ENCODE peak calls at places on chromosomes 6 and 20, in five cellular contexts. K, I, M, U and O are unnamed samples.

GRCh38 chr6:106103728-106104109 is 17.6 kb downstream of the PRDM1 start:
- DNase-seq in I (no peak), K (no peak), U (no peak), M (peak), O (no peak)

GRCh38 chr6:34243901-34244884 is 4.6 kb downstream of the SMIM29 start:
- DNase-seq in K (no peak), I (no peak), M (no peak), U (no peak), O (no peak)

GRCh38 chr6:151284012-151284411 is 44.2 kb downstream of the AKAP12 start:
- DNase-seq in M (no peak), I (no peak), U (no peak), K (no peak), O (peak)

GRCh38 chr6:162245831-162246230 is 481.7 kb downstream of the PRKN start:
- DNase-seq in K (no peak), M (no peak), I (no peak), U (no peak), O (no peak)

GRCh38 chr20:23009636-23010035 is 25.5 kb upstream of the SSTR4 start:
- DNase-seq in M (no peak), U (no peak), K (no peak), I (no peak), O (no peak)

GRCh38 chr6:50381106-50381415 is 331.3 kb upstream of the DEFB112 start:
- DNase-seq in I (no peak), K (peak), U (no peak), M (no peak), O (peak)

GRCh38 chr6:79895382-79896100 is 51.8 kb downstream of the ELOVL4 start:
- DNase-seq in M (no peak), K (no peak), U (no peak), I (no peak), O (no peak)

GRCh38 chr6:119742188-119742803 is 392.7 kb upstream of the MAN1A1 start:
- DNase-seq in I (peak), U (peak), K (peak), M (peak), O (peak)

GRCh38 chr6:165987483-165988305 is 180.0 kb downstream of the TBXT start:
- DNase-seq in K (peak), U (no peak), I (no peak), M (no peak), O (peak)

GRCh38 chr20:25563876-25564275 is 21.5 kb downstream of the NINL start:
- DNase-seq in U (no peak), I (no peak), K (no peak), M (no peak), O (no peak)

GRCh38 chr20:25058797-25059486 is 1.0 kb upstream of the ACSS1 start:
- DNase-seq in M (peak), I (peak), U (no peak), K (no peak), O (peak)

GRCh38 chr6:100176321-100176950 is 182.4 kb upstream of the MCHR2 start:
- DNase-seq in I (no peak), K (no peak), U (no peak), M (no peak), O (peak)

GRCh38 chr6:10411131-10411914 is 3.6 kb downstream of the TFAP2A start:
- DNase-seq in K (no peak), I (no peak), U (no peak), M (no peak), O (no peak)

GRCh38 chr6:11785953-11786579 is 7.5 kb upstream of the ADTRP start:
- DNase-seq in I (no peak), K (no peak), M (peak), U (peak), O (no peak)

GRCh38 chr6:124964764-124965105 is 2.5 kb downstream of the RNF217 start:
- DNase-seq in I (no peak), M (no peak), U (no peak), K (no peak), O (peak)

GRCh38 chr6:136073216-136073615 is 176.9 kb downstream of the MTFR2 start:
- DNase-seq in I (no peak), K (no peak), U (no peak), M (no peak), O (no peak)